ENCODE peak calls at places on chromosome 4, in eight cellular contexts. One of them, this sample, is unnamed.

GRCh38 chr4:175418511-175418910 is 393.6 kb downstream of the GPM6A start:
- DNase-seq in A673: no peak
- DNase-seq in Peyer's patch: no peak
- DNase-seq in uterus: no peak
- DNase-seq in fibroblast of the aortic adventitia: no peak
- DNase-seq in heart left ventricle: no peak
- DNase-seq in astrocyte of the spinal cord: no peak
- DNase-seq in PC-3: no peak
- DNase-seq in this sample: no peak

GRCh38 chr4:112823141-112823540 is 186.2 kb downstream of the LARP7 start:
- DNase-seq in A673: no peak
- DNase-seq in Peyer's patch: no peak
- DNase-seq in uterus: no peak
- DNase-seq in fibroblast of the aortic adventitia: no peak
- DNase-seq in heart left ventricle: no peak
- DNase-seq in astrocyte of the spinal cord: no peak
- DNase-seq in PC-3: no peak
- DNase-seq in this sample: no peak

GRCh38 chr4:133058701-133059100 is 90.4 kb upstream of the PCDH10 start:
- DNase-seq in A673: no peak
- DNase-seq in Peyer's patch: no peak
- DNase-seq in uterus: no peak
- DNase-seq in fibroblast of the aortic adventitia: no peak
- DNase-seq in heart left ventricle: no peak
- DNase-seq in astrocyte of the spinal cord: no peak
- DNase-seq in PC-3: no peak
- DNase-seq in this sample: no peak

GRCh38 chr4:186228514-186228894 is 1.2 kb downstream of the KLKB1 start:
- DNase-seq in A673: no peak
- DNase-seq in Peyer's patch: no peak
- DNase-seq in uterus: no peak
- DNase-seq in fibroblast of the aortic adventitia: no peak
- DNase-seq in heart left ventricle: no peak
- DNase-seq in astrocyte of the spinal cord: no peak
- DNase-seq in PC-3: no peak
- DNase-seq in this sample: peak

GRCh38 chr4:108430921-108431320 is 189.5 kb upstream of the RPL34 start:
- DNase-seq in A673: no peak
- DNase-seq in Peyer's patch: no peak
- DNase-seq in uterus: no peak
- DNase-seq in fibroblast of the aortic adventitia: no peak
- DNase-seq in heart left ventricle: no peak
- DNase-seq in astrocyte of the spinal cord: no peak
- DNase-seq in PC-3: no peak
- DNase-seq in this sample: no peak

GRCh38 chr4:154491341-154491679 is 289 bp downstream of the DCHS2 start:
- DNase-seq in A673: peak
- DNase-seq in Peyer's patch: no peak
- DNase-seq in uterus: peak
- DNase-seq in fibroblast of the aortic adventitia: peak
- DNase-seq in heart left ventricle: no peak
- DNase-seq in astrocyte of the spinal cord: peak
- DNase-seq in PC-3: peak
- DNase-seq in this sample: peak

GRCh38 chr4:81142744-81143143 is 72.3 kb downstream of the PRKG2 start:
- DNase-seq in A673: no peak
- DNase-seq in Peyer's patch: peak
- DNase-seq in uterus: peak
- DNase-seq in fibroblast of the aortic adventitia: peak
- DNase-seq in heart left ventricle: no peak
- DNase-seq in astrocyte of the spinal cord: no peak
- DNase-seq in PC-3: no peak
- DNase-seq in this sample: peak

GRCh38 chr4:107182347-107182746 is 146.2 kb upstream of the DKK2 start:
- DNase-seq in A673: no peak
- DNase-seq in Peyer's patch: no peak
- DNase-seq in uterus: no peak
- DNase-seq in fibroblast of the aortic adventitia: no peak
- DNase-seq in heart left ventricle: no peak
- DNase-seq in astrocyte of the spinal cord: no peak
- DNase-seq in PC-3: no peak
- DNase-seq in this sample: no peak

GRCh38 chr4:101271516-101271915 is 75.8 kb downstream of the PPP3CA start:
- DNase-seq in A673: peak
- DNase-seq in Peyer's patch: no peak
- DNase-seq in uterus: no peak
- DNase-seq in fibroblast of the aortic adventitia: no peak
- DNase-seq in heart left ventricle: no peak
- DNase-seq in astrocyte of the spinal cord: no peak
- DNase-seq in PC-3: peak
- DNase-seq in this sample: peak

GRCh38 chr4:184529283-184529682 is 54.9 kb upstream of the IRF2 start:
- DNase-seq in A673: peak
- DNase-seq in Peyer's patch: no peak
- DNase-seq in uterus: no peak
- DNase-seq in fibroblast of the aortic adventitia: no peak
- DNase-seq in heart left ventricle: no peak
- DNase-seq in astrocyte of the spinal cord: peak
- DNase-seq in PC-3: peak
- DNase-seq in this sample: no peak

GRCh38 chr4:23036503-23036902 is 343.8 kb downstream of the GBA3 start:
- DNase-seq in A673: no peak
- DNase-seq in Peyer's patch: no peak
- DNase-seq in uterus: no peak
- DNase-seq in fibroblast of the aortic adventitia: no peak
- DNase-seq in heart left ventricle: no peak
- DNase-seq in astrocyte of the spinal cord: no peak
- DNase-seq in PC-3: peak
- DNase-seq in this sample: no peak

GRCh38 chr4:40409835-40410234 is 74.7 kb downstream of the CHRNA9 start:
- DNase-seq in A673: no peak
- DNase-seq in Peyer's patch: no peak
- DNase-seq in uterus: no peak
- DNase-seq in fibroblast of the aortic adventitia: peak
- DNase-seq in heart left ventricle: no peak
- DNase-seq in astrocyte of the spinal cord: peak
- DNase-seq in PC-3: peak
- DNase-seq in this sample: peak

GRCh38 chr4:139607302-139608060 is 51.5 kb upstream of the SETD7 start:
- DNase-seq in A673: no peak
- DNase-seq in Peyer's patch: no peak
- DNase-seq in uterus: no peak
- DNase-seq in fibroblast of the aortic adventitia: peak
- DNase-seq in heart left ventricle: no peak
- DNase-seq in astrocyte of the spinal cord: no peak
- DNase-seq in PC-3: no peak
- DNase-seq in this sample: no peak

GRCh38 chr4:22573198-22573597 is 57.3 kb upstream of the ADGRA3 start:
- DNase-seq in A673: peak
- DNase-seq in Peyer's patch: peak
- DNase-seq in uterus: peak
- DNase-seq in fibroblast of the aortic adventitia: peak
- DNase-seq in heart left ventricle: peak
- DNase-seq in astrocyte of the spinal cord: peak
- DNase-seq in PC-3: no peak
- DNase-seq in this sample: no peak

GRCh38 chr4:6926081-6926480 is 16.5 kb downstream of the TBC1D14 start:
- DNase-seq in A673: no peak
- DNase-seq in Peyer's patch: no peak
- DNase-seq in uterus: no peak
- DNase-seq in fibroblast of the aortic adventitia: no peak
- DNase-seq in heart left ventricle: no peak
- DNase-seq in astrocyte of the spinal cord: no peak
- DNase-seq in PC-3: no peak
- DNase-seq in this sample: no peak

GRCh38 chr4:77177196-77177595 is 20.2 kb downstream of the CCNG2 start:
- DNase-seq in A673: no peak
- DNase-seq in Peyer's patch: no peak
- DNase-seq in uterus: no peak
- DNase-seq in fibroblast of the aortic adventitia: no peak
- DNase-seq in heart left ventricle: no peak
- DNase-seq in astrocyte of the spinal cord: peak
- DNase-seq in PC-3: no peak
- DNase-seq in this sample: no peak

GRCh38 chr4:10093273-10093621 is 23.4 kb downstream of the WDR1 start:
- DNase-seq in A673: no peak
- DNase-seq in Peyer's patch: no peak
- DNase-seq in uterus: no peak
- DNase-seq in fibroblast of the aortic adventitia: no peak
- DNase-seq in heart left ventricle: no peak
- DNase-seq in astrocyte of the spinal cord: no peak
- DNase-seq in PC-3: no peak
- DNase-seq in this sample: no peak

GRCh38 chr4:174324725-174325124 is 41.0 kb downstream of the CEP44 start:
- DNase-seq in A673: peak
- DNase-seq in Peyer's patch: no peak
- DNase-seq in uterus: no peak
- DNase-seq in fibroblast of the aortic adventitia: peak
- DNase-seq in heart left ventricle: no peak
- DNase-seq in astrocyte of the spinal cord: peak
- DNase-seq in PC-3: peak
- DNase-seq in this sample: peak

GRCh38 chr4:110902500-110902899 is 279.6 kb upstream of the PITX2 start:
- DNase-seq in A673: no peak
- DNase-seq in Peyer's patch: no peak
- DNase-seq in uterus: no peak
- DNase-seq in fibroblast of the aortic adventitia: peak
- DNase-seq in heart left ventricle: no peak
- DNase-seq in astrocyte of the spinal cord: peak
- DNase-seq in PC-3: no peak
- DNase-seq in this sample: no peak

GRCh38 chr4:105174098-105174497 is 27.4 kb downstream of the TET2 start:
- DNase-seq in A673: no peak
- DNase-seq in Peyer's patch: no peak
- DNase-seq in uterus: no peak
- DNase-seq in fibroblast of the aortic adventitia: no peak
- DNase-seq in heart left ventricle: no peak
- DNase-seq in astrocyte of the spinal cord: no peak
- DNase-seq in PC-3: no peak
- DNase-seq in this sample: no peak

GRCh38 chr4:97910005-97910404 is 233.3 kb downstream of the STPG2 start:
- DNase-seq in A673: peak
- DNase-seq in Peyer's patch: no peak
- DNase-seq in uterus: no peak
- DNase-seq in fibroblast of the aortic adventitia: no peak
- DNase-seq in heart left ventricle: no peak
- DNase-seq in astrocyte of the spinal cord: no peak
- DNase-seq in PC-3: peak
- DNase-seq in this sample: peak

GRCh38 chr4:145709843-145710242 is 29.9 kb downstream of the C4orf51 start:
- DNase-seq in A673: no peak
- DNase-seq in Peyer's patch: no peak
- DNase-seq in uterus: no peak
- DNase-seq in fibroblast of the aortic adventitia: peak
- DNase-seq in heart left ventricle: no peak
- DNase-seq in astrocyte of the spinal cord: peak
- DNase-seq in PC-3: peak
- DNase-seq in this sample: peak

DNA sequence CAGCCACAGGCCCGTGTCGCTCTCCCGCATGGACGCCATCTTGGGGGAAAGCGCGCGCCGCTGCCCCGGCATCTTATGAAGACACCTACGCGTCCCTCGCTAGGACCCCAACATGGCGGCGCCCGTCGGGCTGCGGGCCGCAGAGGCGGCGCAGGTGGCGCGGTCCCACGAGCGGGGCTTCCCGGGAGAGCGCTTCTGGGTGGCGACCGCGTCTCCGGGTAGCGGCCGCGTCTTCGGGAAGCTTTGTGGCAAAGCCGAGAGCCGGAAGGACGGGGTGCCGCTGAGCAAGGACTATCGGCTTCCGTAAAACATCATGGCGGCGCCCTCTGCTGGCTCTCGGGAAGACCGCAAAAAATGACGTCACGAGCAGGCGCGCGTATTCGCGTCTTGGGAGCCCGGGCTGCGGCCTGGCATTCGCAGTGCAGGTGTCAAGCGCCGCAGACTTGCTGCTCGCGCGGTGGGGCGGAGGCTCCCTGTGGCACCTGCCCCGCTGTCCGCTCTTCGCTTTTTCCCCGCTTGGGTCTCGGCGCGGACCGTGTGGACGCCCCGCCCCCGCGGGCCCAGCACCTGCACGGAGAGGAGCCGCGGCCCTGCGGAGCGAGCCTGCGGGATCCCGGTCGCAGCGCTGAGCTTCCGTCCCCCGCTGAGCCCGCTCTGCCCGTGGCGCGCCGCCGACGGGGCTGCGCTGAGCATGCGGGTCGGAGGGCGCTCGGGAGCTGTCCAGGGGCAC is at the start of gene NELFA:
- DNase-seq in A673: peak
- DNase-seq in Peyer's patch: peak
- DNase-seq in uterus: peak
- DNase-seq in fibroblast of the aortic adventitia: peak
- DNase-seq in heart left ventricle: peak
- DNase-seq in astrocyte of the spinal cord: peak
- DNase-seq in PC-3: peak
- DNase-seq in this sample: peak
- TF ChIP-seq CTCF in A673: no peak
- TF ChIP-seq CTCF in Peyer's patch: peak
- TF ChIP-seq CTCF in uterus: peak
- TF ChIP-seq CTCF in fibroblast of the aortic adventitia: peak
- TF ChIP-seq CTCF in heart left ventricle: peak
- TF ChIP-seq CTCF in astrocyte of the spinal cord: no peak
- TF ChIP-seq CTCF in PC-3: no peak
- TF ChIP-seq CTCF in this sample: peak

GRCh38 chr4:16896871-16897270 is 1.6 kb downstream of the LDB2 start:
- DNase-seq in A673: peak
- DNase-seq in Peyer's patch: no peak
- DNase-seq in uterus: no peak
- DNase-seq in fibroblast of the aortic adventitia: peak
- DNase-seq in heart left ventricle: no peak
- DNase-seq in astrocyte of the spinal cord: peak
- DNase-seq in PC-3: no peak
- DNase-seq in this sample: peak
- H3K4me3 ChIP-seq in A673: peak
- H3K4me3 ChIP-seq in Peyer's patch: peak
- H3K4me3 ChIP-seq in uterus: peak
- H3K4me3 ChIP-seq in fibroblast of the aortic adventitia: peak
- H3K4me3 ChIP-seq in heart left ventricle: peak
- H3K4me3 ChIP-seq in astrocyte of the spinal cord: peak
- H3K4me3 ChIP-seq in PC-3: no peak
- H3K4me3 ChIP-seq in this sample: peak

GRCh38 chr4:137226221-137226620 is 306.1 kb downstream of the PCDH18 start:
- DNase-seq in A673: no peak
- DNase-seq in Peyer's patch: no peak
- DNase-seq in uterus: no peak
- DNase-seq in fibroblast of the aortic adventitia: no peak
- DNase-seq in heart left ventricle: no peak
- DNase-seq in astrocyte of the spinal cord: no peak
- DNase-seq in PC-3: no peak
- DNase-seq in this sample: peak

GRCh38 chr4:137226900-137227299 is 305.4 kb downstream of the PCDH18 start:
- DNase-seq in A673: peak
- DNase-seq in Peyer's patch: no peak
- DNase-seq in uterus: no peak
- DNase-seq in fibroblast of the aortic adventitia: peak
- DNase-seq in heart left ventricle: no peak
- DNase-seq in astrocyte of the spinal cord: no peak
- DNase-seq in PC-3: peak
- DNase-seq in this sample: peak
- TF ChIP-seq CTCF in A673: no peak
- TF ChIP-seq CTCF in Peyer's patch: no peak
- TF ChIP-seq CTCF in uterus: peak
- TF ChIP-seq CTCF in fibroblast of the aortic adventitia: peak
- TF ChIP-seq CTCF in heart left ventricle: no peak
- TF ChIP-seq CTCF in astrocyte of the spinal cord: peak
- TF ChIP-seq CTCF in PC-3: peak
- TF ChIP-seq CTCF in this sample: peak

GRCh38 chr4:181006509-181007290 is 1236.5 kb upstream of the TENM3 start:
- DNase-seq in A673: peak
- DNase-seq in Peyer's patch: no peak
- DNase-seq in uterus: no peak
- DNase-seq in fibroblast of the aortic adventitia: peak
- DNase-seq in heart left ventricle: no peak
- DNase-seq in astrocyte of the spinal cord: peak
- DNase-seq in PC-3: no peak
- DNase-seq in this sample: peak
- H3K4me3 ChIP-seq in A673: peak
- H3K4me3 ChIP-seq in Peyer's patch: no peak
- H3K4me3 ChIP-seq in uterus: no peak
- H3K4me3 ChIP-seq in fibroblast of the aortic adventitia: peak
- H3K4me3 ChIP-seq in heart left ventricle: no peak
- H3K4me3 ChIP-seq in astrocyte of the spinal cord: peak
- H3K4me3 ChIP-seq in PC-3: peak
- H3K4me3 ChIP-seq in this sample: peak

This sample was measured in choroid plexus epithelial cell.